ENCODE peak calls at places on chromosome 22, in four cellular contexts. One of them, this sample, is unnamed.

GRCh38 chr22:19889951-19890350 is 35.3 kb upstream of the GNB1L start:
- DNase-seq in K562: no peak
- DNase-seq in endothelial cell of umbilical vein: no peak
- DNase-seq in HepG2: no peak
- DNase-seq in this sample: no peak

GRCh38 chr22:39597236-39597869 is 26.8 kb downstream of the CACNA1I start:
- DNase-seq in K562: no peak
- DNase-seq in endothelial cell of umbilical vein: no peak
- DNase-seq in HepG2: no peak
- DNase-seq in this sample: no peak

GRCh38 chr22:33958741-33959140 is 38.5 kb upstream of the LARGE1 start:
- DNase-seq in K562: no peak
- DNase-seq in endothelial cell of umbilical vein: no peak
- DNase-seq in HepG2: no peak
- DNase-seq in this sample: no peak

GRCh38 chr22:49317369-49317768 is 510.3 kb downstream of the BRD1 start:
- DNase-seq in K562: no peak
- DNase-seq in endothelial cell of umbilical vein: no peak
- DNase-seq in HepG2: no peak
- DNase-seq in this sample: no peak

GRCh38 chr22:20235453-20235991 is 32.6 kb downstream of the RTN4R start:
- DNase-seq in K562: no peak
- DNase-seq in endothelial cell of umbilical vein: no peak
- DNase-seq in HepG2: no peak
- DNase-seq in this sample: no peak

GRCh38 chr22:44037519-44038370 is 13.6 kb downstream of the PARVB start:
- DNase-seq in K562: no peak
- DNase-seq in endothelial cell of umbilical vein: peak; percentile 85
- DNase-seq in HepG2: no peak
- DNase-seq in this sample: no peak

GRCh38 chr22:30301995-30302809 is 12.9 kb upstream of the CASTOR1 start:
- DNase-seq in K562: no peak
- DNase-seq in endothelial cell of umbilical vein: no peak
- DNase-seq in HepG2: no peak
- DNase-seq in this sample: no peak

GRCh38 chr22:45208993-45209838 is 31.5 kb downstream of the KIAA0930 start:
- DNase-seq in K562: peak; percentile 38
- DNase-seq in endothelial cell of umbilical vein: peak; percentile 23
- DNase-seq in HepG2: no peak
- DNase-seq in this sample: no peak

GRCh38 chr22:35411112-35411511 is 11.2 kb downstream of the MCM5 start:
- DNase-seq in K562: no peak
- DNase-seq in endothelial cell of umbilical vein: no peak
- DNase-seq in HepG2: no peak
- DNase-seq in this sample: peak; percentile 67

GRCh38 chr22:26172389-26172990 is 3.2 kb downstream of the SEZ6L start:
- DNase-seq in K562: peak; percentile 40
- DNase-seq in endothelial cell of umbilical vein: peak; percentile 8
- DNase-seq in HepG2: peak; percentile 53
- DNase-seq in this sample: no peak

GRCh38 chr22:30453731-30454510 is 17.9 kb downstream of the SEC14L3 start:
- DNase-seq in K562: peak; percentile 44
- DNase-seq in endothelial cell of umbilical vein: no peak
- DNase-seq in HepG2: no peak
- DNase-seq in this sample: no peak

GRCh38 chr22:19597399-19597735 is 73.2 kb upstream of the CLDN5 start:
- DNase-seq in K562: no peak
- DNase-seq in endothelial cell of umbilical vein: peak; percentile 30
- DNase-seq in HepG2: peak; percentile 32
- DNase-seq in this sample: no peak

GRCh38 chr22:43923191-43923590 is 414 bp upstream of the PNPLA3 start:
- DNase-seq in K562: no peak
- DNase-seq in endothelial cell of umbilical vein: peak; percentile 53
- DNase-seq in HepG2: no peak
- DNase-seq in this sample: no peak

GRCh38 chr22:25566812-25567211 is 2.3 kb downstream of the GRK3 start:
- DNase-seq in K562: no peak
- DNase-seq in endothelial cell of umbilical vein: no peak
- DNase-seq in HepG2: no peak
- DNase-seq in this sample: no peak

GRCh38 chr22:44871782-44872181 is 119.4 kb downstream of the ARHGAP8 start:
- DNase-seq in K562: no peak
- DNase-seq in endothelial cell of umbilical vein: no peak
- DNase-seq in HepG2: no peak
- DNase-seq in this sample: no peak

GRCh38 chr22:30777589-30777988 is 82.9 kb downstream of the OSBP2 start:
- DNase-seq in K562: no peak
- DNase-seq in endothelial cell of umbilical vein: no peak
- DNase-seq in HepG2: no peak
- DNase-seq in this sample: no peak

GRCh38 chr22:17366830-17367229 is 2.4 kb upstream of the CECR2 start:
- DNase-seq in K562: peak; percentile 62
- DNase-seq in endothelial cell of umbilical vein: no peak
- DNase-seq in HepG2: no peak
- DNase-seq in this sample: no peak

GRCh38 chr22:44248926-44249325 is 63.8 kb downstream of the SHISAL1 start:
- DNase-seq in K562: no peak
- DNase-seq in endothelial cell of umbilical vein: no peak
- DNase-seq in HepG2: no peak
- DNase-seq in this sample: peak; percentile 7

GRCh38 chr22:39151329-39151975 is 1.0 kb downstream of the CBX7 start:
- DNase-seq in K562: no peak
- DNase-seq in endothelial cell of umbilical vein: no peak
- DNase-seq in HepG2: no peak
- DNase-seq in this sample: no peak

GRCh38 chr22:48713266-48714205 is 1114.1 kb downstream of the BRD1 start:
- DNase-seq in K562: no peak
- DNase-seq in endothelial cell of umbilical vein: no peak
- DNase-seq in HepG2: no peak
- DNase-seq in this sample: no peak

GRCh38 chr22:48320048-48320655 is 1507.5 kb downstream of the BRD1 start:
- DNase-seq in K562: no peak
- DNase-seq in endothelial cell of umbilical vein: no peak
- DNase-seq in HepG2: no peak
- DNase-seq in this sample: no peak

GRCh38 chr22:48628891-48629559 is 1198.6 kb downstream of the BRD1 start:
- DNase-seq in K562: no peak
- DNase-seq in endothelial cell of umbilical vein: no peak
- DNase-seq in HepG2: no peak
- DNase-seq in this sample: no peak

GRCh38 chr22:25622011-25622410 is 57.5 kb downstream of the GRK3 start:
- DNase-seq in K562: no peak
- DNase-seq in endothelial cell of umbilical vein: no peak
- DNase-seq in HepG2: no peak
- DNase-seq in this sample: no peak

GRCh38 chr22:21876486-21877176 is 9.2 kb upstream of the MAPK1 start:
- DNase-seq in K562: peak; percentile 76
- DNase-seq in endothelial cell of umbilical vein: peak; percentile 57
- DNase-seq in HepG2: no peak
- DNase-seq in this sample: no peak

GRCh38 chr22:20779813-20780148 is 5.9 kb downstream of the SERPIND1 start:
- DNase-seq in K562: no peak
- DNase-seq in endothelial cell of umbilical vein: peak; percentile 44
- DNase-seq in HepG2: no peak
- DNase-seq in this sample: no peak

GRCh38 chr22:42880815-42881214 is 23.7 kb upstream of the ARFGAP3 start:
- DNase-seq in K562: no peak
- DNase-seq in endothelial cell of umbilical vein: no peak
- DNase-seq in HepG2: no peak
- DNase-seq in this sample: no peak

GRCh38 chr22:39820266-39820665 is 73.3 kb downstream of the ENTHD1 start:
- DNase-seq in K562: peak; percentile 52
- DNase-seq in endothelial cell of umbilical vein: peak; percentile 66
- DNase-seq in HepG2: no peak
- DNase-seq in this sample: no peak

GRCh38 chr22:48391171-48391711 is 1436.4 kb downstream of the BRD1 start:
- DNase-seq in K562: no peak
- DNase-seq in endothelial cell of umbilical vein: no peak
- DNase-seq in HepG2: no peak
- DNase-seq in this sample: no peak

GRCh38 chr22:35276019-35276418 is 18.7 kb downstream of the HMGXB4 start:
- DNase-seq in K562: no peak
- DNase-seq in endothelial cell of umbilical vein: no peak
- DNase-seq in HepG2: no peak
- DNase-seq in this sample: no peak

GRCh38 chr22:37777122-37777687 is 30.5 kb upstream of the GCAT start:
- DNase-seq in K562: peak; percentile 58
- DNase-seq in endothelial cell of umbilical vein: no peak
- DNase-seq in HepG2: peak; percentile 21
- DNase-seq in this sample: peak; percentile 74

GRCh38 chr22:39179841-39180335 is 27.4 kb upstream of the CBX7 start:
- DNase-seq in K562: peak; percentile 18
- DNase-seq in endothelial cell of umbilical vein: no peak
- DNase-seq in HepG2: no peak
- DNase-seq in this sample: no peak

GRCh38 chr22:24097961-24098391 is 83.3 kb upstream of the SUSD2 start:
- DNase-seq in K562: no peak
- DNase-seq in endothelial cell of umbilical vein: no peak
- DNase-seq in HepG2: no peak
- DNase-seq in this sample: no peak
- TF ChIP-seq MYC in K562: no peak
- TF ChIP-seq MYC in endothelial cell of umbilical vein: no peak
- TF ChIP-seq MYC in HepG2: no peak
- TF ChIP-seq MYC in this sample: no peak

DNA sequence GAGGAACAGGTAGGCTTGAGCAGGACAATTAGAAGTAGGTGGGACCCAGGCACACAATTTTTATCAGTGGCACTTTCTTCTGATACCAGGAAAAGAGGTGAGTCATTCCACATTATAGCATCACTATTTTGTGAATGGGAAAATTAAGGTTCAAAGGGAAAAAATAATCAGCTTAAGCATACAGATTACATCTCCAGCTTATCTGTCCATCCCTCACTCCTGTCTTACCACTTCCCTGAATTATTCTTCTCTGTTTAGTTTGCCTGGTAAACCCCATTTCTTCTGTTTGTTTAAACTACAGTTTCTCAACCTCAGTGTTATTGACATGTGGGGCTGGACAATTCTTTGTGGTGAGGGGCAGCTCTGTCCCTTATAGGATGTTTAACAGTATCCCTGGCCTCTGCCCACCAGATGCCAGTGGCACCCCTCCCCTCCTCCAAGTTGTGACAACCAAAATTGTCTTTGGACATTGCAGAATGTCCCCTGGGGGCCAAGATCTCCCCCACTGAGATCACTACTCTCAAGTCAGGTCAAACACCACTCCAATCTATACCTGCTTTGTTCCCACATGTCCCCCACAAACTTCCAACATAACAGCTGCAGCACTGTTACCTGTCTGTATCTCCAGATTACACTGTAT is 8.5 kb upstream of the XBP1 start:
- DNase-seq in K562: no peak
- DNase-seq in endothelial cell of umbilical vein: no peak
- DNase-seq in HepG2: peak; percentile 94
- DNase-seq in this sample: no peak
- H2AFZ ChIP-seq in K562: no peak overlapping the region
- H2AFZ ChIP-seq in endothelial cell of umbilical vein: no peak overlapping the region
- H2AFZ ChIP-seq in HepG2: no peak overlapping the region
- H2AFZ ChIP-seq in this sample: no peak overlapping the region

DNA sequence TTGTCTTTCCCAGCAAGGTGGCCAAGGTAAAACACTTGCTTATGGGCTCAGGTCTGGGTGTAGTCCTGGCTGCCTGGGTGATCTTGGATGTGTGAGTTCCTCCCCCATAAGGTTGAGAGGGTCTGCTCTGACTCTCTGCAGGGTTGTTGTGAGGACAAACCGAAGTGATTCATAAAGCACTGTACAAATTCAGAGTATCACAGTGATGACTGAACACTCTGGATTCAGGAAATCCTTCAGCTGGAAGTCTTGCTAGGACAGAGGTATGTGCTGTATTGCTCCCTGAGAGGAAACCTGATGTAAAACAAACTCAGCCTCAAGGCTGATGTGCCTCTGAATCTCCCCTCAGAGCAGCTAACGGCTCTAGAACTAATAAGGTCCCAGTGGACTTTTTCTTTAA is 220.9 kb upstream of the PITPNB start:
- DNase-seq in K562: no peak
- DNase-seq in endothelial cell of umbilical vein: peak; percentile 57
- DNase-seq in HepG2: no peak
- DNase-seq in this sample: no peak
- TF ChIP-seq MYC in K562: no peak
- TF ChIP-seq MYC in endothelial cell of umbilical vein: no peak
- TF ChIP-seq MYC in HepG2: no peak
- TF ChIP-seq MYC in this sample: no peak

GRCh38 chr22:36541831-36542391 is 12.9 kb upstream of the EIF3D start:
- DNase-seq in K562: peak; percentile 74
- DNase-seq in endothelial cell of umbilical vein: peak; percentile 67
- DNase-seq in HepG2: no peak
- DNase-seq in this sample: no peak
- H2AFZ ChIP-seq in K562: peak overlapping the region; percentile 59
- H2AFZ ChIP-seq in endothelial cell of umbilical vein: peak overlapping the region; percentile 32
- H2AFZ ChIP-seq in HepG2: no peak overlapping the region
- H2AFZ ChIP-seq in this sample: no peak overlapping the region

GRCh38 chr22:46738642-46738960 is 549 bp upstream of the CERK start:
- DNase-seq in K562: no peak
- DNase-seq in endothelial cell of umbilical vein: no peak
- DNase-seq in HepG2: peak; percentile 30
- DNase-seq in this sample: no peak

GRCh38 chr22:46740910-46741785 is 3.1 kb upstream of the CERK start:
- DNase-seq in K562: no peak
- DNase-seq in endothelial cell of umbilical vein: no peak
- DNase-seq in HepG2: no peak
- DNase-seq in this sample: no peak

GRCh38 chr22:46737976-46738641 is at the start of gene CERK:
- DNase-seq in K562: peak; percentile 59
- DNase-seq in endothelial cell of umbilical vein: peak; percentile 73
- DNase-seq in HepG2: peak; percentile 36
- DNase-seq in this sample: no peak

GRCh38 chr22:46737105-46737975 is 712 bp downstream of the CERK start:
- DNase-seq in K562: peak; percentile 34
- DNase-seq in endothelial cell of umbilical vein: peak; percentile 38
- DNase-seq in HepG2: no peak
- DNase-seq in this sample: no peak

GRCh38 chr22:46738961-46739870 is 1.2 kb upstream of the CERK start:
- DNase-seq in K562: peak; percentile 21
- DNase-seq in endothelial cell of umbilical vein: peak; percentile 76
- DNase-seq in HepG2: peak; percentile 75
- DNase-seq in this sample: no peak
- TF ChIP-seq MYC in K562: no peak
- TF ChIP-seq MYC in endothelial cell of umbilical vein: no peak
- TF ChIP-seq MYC in HepG2: peak; percentile 99
- TF ChIP-seq MYC in this sample: no peak